ENCODE peak calls at places on chromosomes 1 and 21, in four cellular contexts. Q, T, O and L are unnamed samples. For H3K4me1 and H3K36me3, the result is how much of the 10 kb centered on the place peaks cover.

GRCh38 chr1:203592156-203592555 is 34.5 kb upstream of the ATP2B4 start:
- DNase-seq in T (no peak), Q (no peak), O (no peak), L (peak)

GRCh38 chr1:194039578-194039977 is 853.2 kb upstream of the B3GALT2 start:
- DNase-seq in Q (no peak), T (no peak), O (no peak), L (no peak)

GRCh38 chr1:42745851-42746250 is 5.8 kb upstream of the CLDN19 start:
- DNase-seq in O (no peak), T (no peak), Q (no peak), L (no peak)

GRCh38 chr1:20721117-20722061 is 3.6 kb upstream of the KIF17 start:
- DNase-seq in T (no peak), Q (no peak), O (no peak), L (no peak)

GRCh38 chr1:66278260-66279046 is 255.5 kb upstream of the SGIP1 start:
- DNase-seq in O (no peak), Q (no peak), T (no peak), L (no peak)

GRCh38 chr1:246959944-246960693 is 28.4 kb upstream of the AHCTF1 start:
- DNase-seq in T (no peak), O (no peak), Q (peak), L (peak)

GRCh38 chr1:172442843-172443565 is 865 bp downstream of the PIGC start:
- DNase-seq in T (no peak), O (no peak), Q (peak), L (no peak)

GRCh38 chr1:206470692-206471414 is 577 bp downstream of the IKBKE start:
- DNase-seq in Q (peak), T (peak), O (no peak), L (no peak)

GRCh38 chr1:148318123-148318899 is 164.8 kb downstream of the PPIAL4G start:
- DNase-seq in O (no peak), T (no peak), Q (no peak), L (no peak)

GRCh38 chr1:206944703-206945102 is 1.6 kb downstream of the PIGR start:
- DNase-seq in T (no peak), Q (no peak), O (no peak), L (no peak)

GRCh38 chr1:168709896-168710305 is 19.1 kb downstream of the DPT start:
- DNase-seq in T (no peak), Q (no peak), O (peak), L (peak)

GRCh38 chr1:2856076-2856390 is 54.5 kb upstream of the TTC34 start:
- DNase-seq in O (no peak), T (no peak), Q (no peak), L (no peak)

GRCh38 chr21:28215214-28215954 is 777.3 kb downstream of the LTN1 start:
- DNase-seq in T (no peak), Q (no peak), O (no peak), L (no peak)

GRCh38 chr21:34878501-34878900 is 170.6 kb downstream of the RUNX1 start:
- DNase-seq in T (peak), O (no peak), Q (no peak), L (no peak)

GRCh38 chr1:27521336-27522147 is 31.6 kb upstream of the WASF2 start:
- DNase-seq in O (no peak), Q (peak), T (no peak), L (no peak)

GRCh38 chr1:184387871-184388670 is 1.2 kb downstream of the C1orf21 start:
- DNase-seq in Q (peak), O (no peak), T (peak), L (peak)

GRCh38 chr1:50347933-50348332 is 75.3 kb downstream of the DMRTA2 start:
- DNase-seq in O (no peak), T (no peak), Q (no peak), L (no peak)

GRCh38 chr1:88985033-88985432 is 7.4 kb downstream of the KYAT3 start:
- DNase-seq in T (peak), O (peak), Q (peak), L (peak)

GRCh38 chr1:97089223-97089622 is 367.6 kb downstream of the PTBP2 start:
- DNase-seq in T (no peak), O (no peak), Q (no peak), L (no peak)

GRCh38 chr21:31957631-31958030 is 84.8 kb downstream of the HUNK start:
- DNase-seq in Q (no peak), T (no peak), O (no peak), L (no peak)

GRCh38 chr1:77977989-77978292 is 931 bp downstream of the FUBP1 start:
- DNase-seq in O (no peak), Q (no peak), T (no peak), L (no peak)

GRCh38 chr1:29453502-29454240 is 217.3 kb downstream of the PTPRU start:
- DNase-seq in O (peak), T (peak), Q (peak), L (peak)

GRCh38 chr21:37139154-37139553 is 66.1 kb downstream of the TTC3 start:
- DNase-seq in O (no peak), Q (no peak), T (no peak), L (no peak)

GRCh38 chr21:42655797-42656770 is 2.7 kb downstream of the PDE9A start:
- DNase-seq in Q (no peak), T (peak), O (no peak), L (no peak)

GRCh38 chr1:51969038-51969705 is 21.3 kb downstream of the RAB3B start:
- DNase-seq in Q (no peak), O (no peak), T (no peak), L (no peak)

GRCh38 chr1:195754874-195755273 is 853.4 kb downstream of the KCNT2 start:
- DNase-seq in O (no peak), T (no peak), Q (no peak), L (no peak)

DNA sequence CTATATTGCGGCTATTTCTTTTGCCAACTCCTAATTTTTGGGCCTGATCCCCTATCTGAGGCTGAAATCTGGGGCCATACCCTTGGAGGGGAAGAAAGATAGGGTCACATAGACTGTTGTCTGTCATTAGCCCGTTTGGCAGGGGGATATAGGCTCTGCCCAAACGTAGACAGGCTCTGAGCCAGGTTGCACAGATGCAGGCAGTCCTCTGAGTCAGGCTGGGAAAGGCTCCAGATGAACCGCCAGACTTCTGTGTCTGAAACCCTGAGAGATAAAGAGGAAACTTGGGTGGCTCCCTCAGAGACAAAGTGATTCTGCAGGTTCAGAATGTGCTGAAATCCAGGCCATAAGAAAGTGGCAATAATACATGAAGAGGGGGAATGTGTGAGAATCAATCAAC is 4.0 kb upstream of the CAP1 start:
- DNase-seq in O (no peak), T (peak), Q (peak), L (no peak)
- H3K4me1 ChIP-seq in O (under half), T (under half), Q (under half), L (under half)

DNA sequence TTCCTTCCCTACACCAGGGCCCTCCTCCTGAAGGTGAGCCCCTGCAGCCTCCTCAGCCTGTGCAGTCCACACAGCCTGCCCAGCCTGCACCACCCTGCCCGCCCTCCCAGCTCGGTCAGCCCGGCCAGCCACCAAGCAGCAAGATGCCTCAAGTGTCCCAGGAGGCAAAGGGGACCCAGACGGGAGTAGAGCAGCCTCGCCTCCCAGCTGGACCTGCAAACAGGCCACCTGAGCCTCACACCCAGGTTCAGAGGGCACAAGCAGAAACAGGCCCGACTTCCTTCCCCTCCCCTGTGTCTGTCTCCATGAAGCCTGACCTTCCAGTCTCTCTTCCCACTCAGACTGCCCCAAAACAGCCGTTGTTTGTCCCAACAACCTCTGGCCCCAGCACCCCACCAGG is 38.8 kb downstream of the ZBTB17 start:
- DNase-seq in O (no peak), T (no peak), Q (no peak), L (no peak)
- H3K36me3 ChIP-seq in O (under half), T (under half), Q (under half), L (half or more)

GRCh38 chr21:33815153-33815707 is 100.4 kb downstream of the ATP5PO start:
- DNase-seq in O (no peak), T (peak), Q (no peak), L (no peak)

GRCh38 chr21:33817663-33818433 is 97.8 kb downstream of the ATP5PO start:
- DNase-seq in Q (no peak), T (no peak), O (no peak), L (peak)

GRCh38 chr21:33817136-33817535 is 98.5 kb downstream of the ATP5PO start:
- DNase-seq in T (no peak), Q (no peak), O (no peak), L (no peak)

GRCh38 chr21:33813832-33814231 is 101.8 kb downstream of the ATP5PO start:
- DNase-seq in O (no peak), T (no peak), Q (no peak), L (no peak)

GRCh38 chr21:33816148-33816547 is 99.5 kb downstream of the ATP5PO start:
- DNase-seq in O (no peak), T (no peak), Q (no peak), L (no peak)
- H3K4me1 ChIP-seq in O (under half), T (under half), Q (under half), L (under half)

DNA sequence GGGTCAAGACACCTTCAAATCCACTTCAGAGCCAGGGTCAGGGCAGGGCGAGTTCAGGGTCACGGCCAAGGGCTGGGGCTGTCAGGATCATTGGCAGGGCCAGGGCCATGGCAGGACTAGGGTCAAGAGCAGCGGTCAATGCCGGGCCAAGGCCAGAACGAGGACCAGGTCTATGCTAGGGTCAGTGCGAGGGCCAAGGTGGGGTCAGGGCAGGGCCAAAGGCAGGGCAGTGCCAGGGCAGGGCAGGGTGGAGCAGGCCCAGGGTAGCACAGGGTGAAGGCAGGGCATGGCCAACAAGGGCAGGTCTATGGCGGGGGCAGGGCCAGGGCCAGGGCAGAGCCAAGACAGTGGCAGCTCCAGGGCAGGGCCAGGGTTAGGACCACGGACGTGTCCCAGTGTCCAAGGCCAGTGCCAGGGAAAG is 154.0 kb downstream of the LIPI start:
- DNase-seq in T (no peak), O (no peak), Q (no peak), L (no peak)
- H3K36me3 ChIP-seq in T (under half), O (under half), Q (under half), L (under half)

GRCh38 chr1:222547944-222548671 is at the start of gene HHIPL2:
- DNase-seq in O (no peak), Q (no peak), T (no peak), L (no peak)
- H3K4me1 ChIP-seq in O (under half), Q (under half), T (under half), L (under half)

GRCh38 chr1:55074455-55074854 is 35.1 kb downstream of the PCSK9 start:
- DNase-seq in Q (no peak), O (no peak), T (no peak), L (no peak)
- H3K36me3 ChIP-seq in Q (under half), O (under half), T (under half), L (half or more)

GRCh38 chr21:44998621-44999427 is 59.0 kb downstream of the SLX9 start:
- DNase-seq in T (no peak), O (no peak), Q (no peak), L (no peak)
- H3K4me1 ChIP-seq in T (under half), O (under half), Q (under half), L (under half)

GRCh38 chr1:68145418-68146126 is 86.8 kb downstream of the WLS start:
- DNase-seq in Q (no peak), O (no peak), T (peak), L (no peak)
- H3K36me3 ChIP-seq in Q (under half), O (under half), T (under half), L (under half)